ENCODE peak calls at places on chromosomes 3 and 15, in four cellular contexts. E is HEK293T, A is K562, W is HepG2. O is an unnamed sample.
A peak's percentile ranks its signal among the peaks of the same experiment; 100 is the strongest.

GRCh38 chr15:56732135-56732880 is 1.0 kb downstream of the ZNF280D start:
- DNase-seq in E (no peak), A (no peak), W (peak; percentile 11), O (no peak)

GRCh38 chr3:110687138-110687537 is 384.5 kb upstream of the NECTIN3 start:
- DNase-seq in E (no peak), A (no peak), W (no peak), O (no peak)

GRCh38 chr3:134357914-134358811 is 16.1 kb downstream of the AMOTL2 start:
- DNase-seq in E (no peak), A (peak; percentile 25), W (peak; percentile 87), O (peak; percentile 22)

GRCh38 chr15:52020253-52021085 is 1.4 kb downstream of the MAPK6 start:
- DNase-seq in E (no peak), A (no peak), W (no peak), O (no peak)

GRCh38 chr3:67017211-67017610 is 19.1 kb downstream of the KBTBD8 start:
- DNase-seq in E (no peak), A (peak; percentile 62), W (peak; percentile 67), O (no peak)

GRCh38 chr3:7309707-7310106 is 448.8 kb downstream of the GRM7 start:
- DNase-seq in E (no peak), A (no peak), W (no peak), O (no peak)

GRCh38 chr15:61084944-61085367 is 144.1 kb downstream of the RORA start:
- DNase-seq in E (peak; percentile 8), A (no peak), W (no peak), O (no peak)

GRCh38 chr15:31435256-31435781 is 108.7 kb downstream of the KLF13 start:
- DNase-seq in E (peak; percentile 54), A (peak; percentile 85), W (peak; percentile 75), O (peak; percentile 82)

GRCh38 chr15:70833897-70834765 is 19.8 kb downstream of the LARP6 start:
- DNase-seq in E (peak; percentile 55), A (no peak), W (peak; percentile 72), O (no peak)

GRCh38 chr3:121482651-121483050 is 63.1 kb downstream of the POLQ start:
- DNase-seq in E (no peak), A (no peak), W (no peak), O (no peak)

GRCh38 chr3:59726279-59726678 is 676.5 kb upstream of the CFAP20DC start:
- DNase-seq in E (no peak), A (no peak), W (no peak), O (no peak)

GRCh38 chr15:53251998-53252397 is 461.9 kb upstream of the ONECUT1 start:
- DNase-seq in E (no peak), A (no peak), W (peak; percentile 23), O (no peak)

GRCh38 chr15:101269479-101270223 is 7.6 kb downstream of the SELENOS start:
- DNase-seq in E (peak; percentile 50), A (peak; percentile 24), W (no peak), O (no peak)

GRCh38 chr3:48595526-48596121 is 495 bp upstream of the COL7A1 start:
- DNase-seq in E (no peak), A (peak; percentile 80), W (peak; percentile 32), O (peak; percentile 35)

GRCh38 chr3:28634019-28634418 is 285.4 kb upstream of the AZI2 start:
- DNase-seq in E (no peak), A (no peak), W (no peak), O (no peak)

GRCh38 chr3:190038050-190038631 is 82.6 kb downstream of the P3H2 start:
- DNase-seq in E (peak; percentile 54), A (no peak), W (no peak), O (no peak)

GRCh38 chr3:5194341-5194740 is 6.8 kb downstream of the EDEM1 start:
- DNase-seq in E (no peak), A (no peak), W (no peak), O (no peak)

GRCh38 chr15:81054236-81054635 is 53.5 kb downstream of the TLNRD1 start:
- DNase-seq in E (no peak), A (no peak), W (no peak), O (no peak)

GRCh38 chr3:190883973-190884832 is 21.7 kb upstream of the GMNC start:
- DNase-seq in E (peak; percentile 22), A (peak; percentile 10), W (peak; percentile 53), O (peak; percentile 53)

GRCh38 chr3:7621645-7622044 is 760.7 kb downstream of the GRM7 start:
- DNase-seq in E (no peak), A (no peak), W (no peak), O (no peak)

GRCh38 chr15:68411276-68411675 is 20.7 kb downstream of the ITGA11 start:
- DNase-seq in E (no peak), A (no peak), W (no peak), O (no peak)

GRCh38 chr3:84692261-84692660 is 266.5 kb upstream of the CADM2 start:
- DNase-seq in E (no peak), A (no peak), W (no peak), O (no peak)

GRCh38 chr3:140467104-140467577 is 210.7 kb upstream of the TRIM42 start:
- DNase-seq in E (no peak), A (no peak), W (peak; percentile 25), O (no peak)

GRCh38 chr3:100941046-100941445 is 52.2 kb downstream of the ABI3BP start:
- DNase-seq in E (no peak), A (no peak), W (no peak), O (no peak)

GRCh38 chr15:58593870-58594269 is 155.6 kb downstream of the ADAM10 start:
- DNase-seq in E (no peak), A (no peak), W (no peak), O (no peak)

GRCh38 chr3:34582054-34582453 is 783.6 kb downstream of the PDCD6IP start:
- DNase-seq in E (no peak), A (no peak), W (no peak), O (no peak)

GRCh38 chr15:22968356-22968755 is 11.8 kb downstream of the CYFIP1 start:
- DNase-seq in E (no peak), A (no peak), W (no peak), O (no peak)

GRCh38 chr15:70589221-70589620 is 174.1 kb downstream of the UACA start:
- DNase-seq in E (no peak), A (no peak), W (no peak), O (no peak)

GRCh38 chr3:132161608-132162007 is 126.8 kb upstream of the CPNE4 start:
- DNase-seq in E (no peak), A (no peak), W (no peak), O (peak; percentile 27)

GRCh38 chr15:66369773-66370651 is 13.5 kb upstream of the TIPIN start:
- DNase-seq in E (no peak), A (peak; percentile 19), W (no peak), O (no peak)

GRCh38 chr15:34628577-34629152 is 45.2 kb upstream of the GOLGA8B start:
- DNase-seq in E (no peak), A (no peak), W (no peak), O (no peak)

GRCh38 chr3:136266468-136266867 is 16.3 kb downstream of the PCCB start:
- DNase-seq in E (no peak), A (no peak), W (peak; percentile 16), O (no peak)

GRCh38 chr15:79380755-79381499 is 51.2 kb upstream of the MINAR1 start:
- DNase-seq in E (peak; percentile 75), A (peak; percentile 72), W (peak; percentile 63), O (peak; percentile 85)

GRCh38 chr15:35697549-35698299 is 151.8 kb upstream of the DPH6 start:
- DNase-seq in E (no peak), A (no peak), W (no peak), O (no peak)

GRCh38 chr15:76147906-76148553 is 88.2 kb downstream of the TMEM266 start:
- DNase-seq in E (peak; percentile 88), A (peak; percentile 85), W (no peak), O (peak; percentile 85)

GRCh38 chr15:74272812-74273211 is 36.7 kb downstream of the CCDC33 start:
- DNase-seq in E (no peak), A (no peak), W (no peak), O (no peak)

GRCh38 chr3:8223766-8224165 is 277.9 kb upstream of the LMCD1 start:
- DNase-seq in E (no peak), A (no peak), W (no peak), O (no peak)

GRCh38 chr15:93719941-93720351 is 511.4 kb upstream of the MCTP2 start:
- DNase-seq in E (no peak), A (no peak), W (no peak), O (no peak)

GRCh38 chr15:93722165-93722564 is 509.2 kb upstream of the MCTP2 start:
- DNase-seq in E (no peak), A (no peak), W (no peak), O (no peak)

GRCh38 chr15:93720607-93721006 is 510.8 kb upstream of the MCTP2 start:
- DNase-seq in E (no peak), A (no peak), W (no peak), O (no peak)

GRCh38 chr15:93716615-93717221 is 514.6 kb upstream of the MCTP2 start:
- DNase-seq in E (no peak), A (no peak), W (no peak), O (no peak)
- TF ChIP-seq ELF4 in E (no peak), A (no peak), W (no peak), O (no peak)

DNA sequence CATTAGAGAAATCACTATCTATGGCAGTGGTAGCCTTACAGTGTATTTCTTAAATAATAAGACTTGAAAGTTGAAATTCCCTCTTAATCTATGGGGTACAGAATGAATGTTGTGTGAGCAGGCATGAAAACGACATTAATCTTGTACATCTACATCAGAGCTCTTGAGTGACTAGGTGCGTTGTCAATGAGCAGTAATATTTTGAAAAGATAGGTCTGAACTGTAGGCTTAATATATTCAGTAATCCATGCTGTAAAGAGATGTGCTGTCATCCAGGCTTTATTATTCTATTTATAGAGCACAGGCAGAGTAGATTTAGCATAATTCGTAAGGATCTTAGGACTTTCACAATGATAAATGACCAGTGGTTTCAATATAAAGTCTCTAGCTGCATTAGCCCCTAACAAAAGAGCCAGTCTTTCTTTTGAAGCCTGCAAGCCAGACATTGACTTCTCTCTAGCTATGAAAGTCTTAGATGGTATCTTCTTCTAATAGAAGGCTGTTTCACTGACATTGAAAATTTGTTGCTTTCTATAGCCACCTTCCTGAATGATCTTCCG is 43.0 kb downstream of the NLGN1 start:
- DNase-seq in E (no peak), A (no peak), W (no peak), O (no peak)
- TF ChIP-seq ELF4 in E (no peak), A (no peak), W (no peak), O (no peak)

GRCh38 chr3:61168286-61168685 is 83.0 kb downstream of the FHIT start:
- DNase-seq in E (no peak), A (no peak), W (no peak), O (no peak)
- TF ChIP-seq ELF4 in E (no peak), A (no peak), W (no peak), O (no peak)

GRCh38 chr3:101954946-101955345 is 105.6 kb downstream of the NFKBIZ start:
- DNase-seq in E (no peak), A (no peak), W (no peak), O (no peak)

GRCh38 chr3:101954361-101954760 is 105.0 kb downstream of the NFKBIZ start:
- DNase-seq in E (no peak), A (no peak), W (no peak), O (no peak)

GRCh38 chr3:101946906-101947305 is 97.6 kb downstream of the NFKBIZ start:
- DNase-seq in E (no peak), A (no peak), W (no peak), O (no peak)

GRCh38 chr3:101950985-101951733 is 101.8 kb downstream of the NFKBIZ start:
- DNase-seq in E (no peak), A (no peak), W (no peak), O (no peak)

DNA sequence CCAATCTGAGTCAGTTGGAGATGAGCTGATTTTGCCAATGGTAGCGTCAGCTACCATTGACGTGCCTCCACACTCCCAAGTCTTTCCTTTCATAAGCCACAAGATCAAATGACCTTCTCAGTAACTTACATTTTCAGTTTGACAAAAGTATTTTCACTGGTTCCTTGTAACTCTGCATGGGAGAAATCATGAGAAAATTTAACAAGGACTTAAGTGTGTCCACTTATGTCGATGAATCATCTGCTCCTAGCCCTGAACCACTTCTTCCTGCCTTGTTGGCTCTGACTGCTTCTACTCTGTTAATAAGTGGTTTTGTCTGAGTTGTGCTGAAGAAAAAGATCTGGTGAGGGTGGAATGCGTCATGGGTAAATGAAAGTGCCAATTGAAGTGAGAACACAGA is 101.2 kb downstream of the NFKBIZ start:
- DNase-seq in E (no peak), A (no peak), W (no peak), O (no peak)
- TF ChIP-seq ELF4 in E (no peak), A (no peak), W (no peak), O (no peak)

O was measured in WTC11.